ENCODE peak calls at places on chromosomes 4 and X, in four cellular contexts. Q is pancreas, U is aorta, D is MM.1S. E is an unnamed sample.

GRCh38 chr4:8010618-8011017 is 71.0 kb upstream of the AFAP1 start:
- DNase-seq in Q (peak; percentile 51), U (no peak), D (no peak), E (no peak)

GRCh38 chr4:62210521-62210920 is 1010.4 kb downstream of the ADGRL3 start:
- DNase-seq in Q (no peak), U (no peak), D (no peak), E (no peak)

GRCh38 chrX:147894332-147894870 is 17.3 kb upstream of the FMR1 start:
- DNase-seq in Q (no peak), U (no peak), D (no peak), E (no peak)

GRCh38 chr4:34417160-34417559 is 1827.2 kb downstream of the ARAP2 start:
- DNase-seq in Q (no peak), U (no peak), D (no peak), E (no peak)

GRCh38 chr4:123832173-123833026 is 435.8 kb downstream of the SPRY1 start:
- DNase-seq in Q (no peak), U (peak; percentile 66), D (no peak), E (peak; percentile 19)

GRCh38 chr4:164252286-164252685 is 501.6 kb upstream of the SMIM31 start:
- DNase-seq in Q (no peak), U (no peak), D (no peak), E (no peak)

GRCh38 chrX:22389544-22390243 is 117.0 kb downstream of the CBLL2 start:
- DNase-seq in Q (no peak), U (no peak), D (no peak), E (no peak)

GRCh38 chrX:91434351-91435168 is at the start of gene PABPC5:
- DNase-seq in Q (peak; percentile 46), U (peak; percentile 88), D (no peak), E (peak; percentile 89)

GRCh38 chr4:828641-829271 is 2.8 kb upstream of the CPLX1 start:
- DNase-seq in Q (peak; percentile 86), U (peak; percentile 39), D (no peak), E (no peak)

GRCh38 chr4:125744891-125745364 is 430.2 kb downstream of the FAT4 start:
- DNase-seq in Q (peak; percentile 15), U (no peak), D (no peak), E (no peak)

DNA sequence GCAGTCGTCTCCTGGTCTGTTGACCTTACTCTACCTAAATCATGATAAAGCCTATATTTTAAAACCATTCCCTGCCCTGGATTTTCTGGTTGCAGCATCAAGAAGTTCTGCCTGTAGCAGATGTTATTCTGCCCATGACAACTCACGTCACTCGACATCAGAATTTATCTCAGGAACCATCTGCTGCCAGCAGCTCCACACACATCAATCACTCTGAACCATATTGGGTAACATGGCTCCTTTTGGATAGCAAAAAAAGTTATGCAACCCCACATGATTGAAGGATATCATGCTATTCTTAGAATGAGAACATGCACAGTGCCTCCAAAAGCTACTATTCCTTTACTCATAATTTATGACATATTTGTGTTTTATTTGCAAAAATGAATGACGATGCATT is 341.4 kb downstream of the DHRSX start:
- DNase-seq in Q (no peak), U (no peak), D (no peak), E (no peak)
- H3K27ac ChIP-seq in Q (no peak overlapping the region), U (no peak overlapping the region), D (no peak overlapping the region), E (no peak overlapping the region)

GRCh38 chrX:134025986-134026731 is 40.8 kb upstream of the GPC3 start:
- DNase-seq in Q (no peak), U (no peak), D (no peak), E (no peak)

GRCh38 chrX:134024686-134025377 is 39.4 kb upstream of the GPC3 start:
- DNase-seq in Q (no peak), U (no peak), D (no peak), E (no peak)

GRCh38 chrX:134020910-134021309 is 35.5 kb upstream of the GPC3 start:
- DNase-seq in Q (no peak), U (no peak), D (no peak), E (no peak)

GRCh38 chrX:134023851-134024281 is 38.5 kb upstream of the GPC3 start:
- DNase-seq in Q (no peak), U (no peak), D (no peak), E (no peak)

DNA sequence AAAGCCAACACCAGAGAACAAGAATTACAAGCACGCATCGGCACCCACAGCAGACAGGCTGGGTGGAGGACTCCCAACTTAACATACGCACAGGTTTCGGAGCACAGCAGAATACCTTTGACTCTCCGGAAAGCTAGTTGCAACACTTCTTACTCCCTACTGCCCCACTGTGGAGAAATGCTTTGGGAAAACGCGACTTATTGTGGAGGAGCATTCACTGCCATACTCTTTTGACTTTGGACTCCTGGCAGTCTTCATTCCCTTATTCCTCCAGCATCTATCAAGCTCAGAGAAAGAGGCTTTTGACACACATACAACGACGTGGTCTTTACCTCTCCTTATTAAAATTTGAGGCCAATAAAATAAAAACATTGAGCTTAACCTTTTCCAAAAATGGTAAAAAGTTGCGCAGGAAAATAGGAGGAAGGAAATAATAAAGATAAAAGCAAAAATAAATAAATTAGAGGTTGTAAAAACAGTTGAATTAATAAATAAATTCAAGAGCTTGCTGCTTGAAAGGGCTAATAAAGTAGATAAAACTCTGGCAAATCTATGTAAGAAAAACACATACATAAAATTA is 41.4 kb upstream of the GPC3 start:
- DNase-seq in Q (peak; percentile 16), U (peak; percentile 43), D (peak; percentile 41), E (peak; percentile 33)
- H3K4me3 ChIP-seq in Q (no peak overlapping the region), U (no peak overlapping the region), D (no peak overlapping the region), E (no peak overlapping the region)

GRCh38 chrX:15619053-15619772 is 18.5 kb upstream of the ACE2 start:
- DNase-seq in Q (no peak), U (no peak), D (no peak), E (no peak)
- H3K27ac ChIP-seq in Q (no peak overlapping the region), U (no peak overlapping the region), D (no peak overlapping the region), E (no peak overlapping the region)

GRCh38 chr4:74375824-74376426 is 11.0 kb downstream of the EREG start:
- DNase-seq in Q (no peak), U (no peak), D (no peak), E (no peak)
- H3K4me3 ChIP-seq in Q (no peak overlapping the region), U (no peak overlapping the region), D (no peak overlapping the region), E (no peak overlapping the region)

DNA sequence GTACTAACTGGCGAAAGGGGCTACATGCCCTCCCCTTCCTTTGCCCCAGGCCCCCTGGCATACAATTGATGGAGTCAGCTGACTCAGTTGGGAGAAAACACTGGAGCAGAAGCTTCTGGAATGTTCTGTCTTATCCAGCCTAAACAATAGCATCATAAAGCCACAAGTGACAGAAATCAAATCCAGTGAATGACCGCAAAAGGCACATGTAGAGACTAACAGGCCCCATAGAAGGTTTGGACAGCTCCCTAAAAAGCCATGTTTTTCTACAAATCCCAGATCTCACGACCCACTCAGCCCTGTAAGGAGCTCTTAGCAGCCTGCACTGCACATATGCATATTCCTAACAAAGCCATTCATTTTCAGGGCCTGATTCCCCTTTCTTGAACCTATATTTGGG is 25.1 kb downstream of the SCARB2 start:
- DNase-seq in Q (no peak), U (no peak), D (no peak), E (no peak)
- H3K27ac ChIP-seq in Q (no peak overlapping the region), U (peak overlapping the region; percentile 70), D (no peak overlapping the region), E (no peak overlapping the region)

E was measured in ovary.